ENCODE peak calls at places on chromosomes 6 and 20, in four cellular contexts. One of them, this sample, is unnamed.

GRCh38 chr6:21740719-21741118 is 147.2 kb downstream of the SOX4 start:
- DNase-seq in NAMALWA: no peak
- DNase-seq in HT-29: no peak
- DNase-seq in upper lobe of right lung: no peak
- DNase-seq in this sample: no peak

GRCh38 chr6:163170294-163170883 is 244.1 kb upstream of the QKI start:
- DNase-seq in NAMALWA: peak; percentile 81
- DNase-seq in HT-29: peak; percentile 46
- DNase-seq in upper lobe of right lung: no peak
- DNase-seq in this sample: peak; percentile 66

GRCh38 chr6:11615214-11615602 is 77.7 kb downstream of the TMEM170B start:
- DNase-seq in NAMALWA: no peak
- DNase-seq in HT-29: no peak
- DNase-seq in upper lobe of right lung: no peak
- DNase-seq in this sample: no peak

GRCh38 chr6:40996591-40997247 is 42.3 kb downstream of the UNC5CL start:
- DNase-seq in NAMALWA: no peak
- DNase-seq in HT-29: peak; percentile 70
- DNase-seq in upper lobe of right lung: no peak
- DNase-seq in this sample: no peak

GRCh38 chr20:4154958-4155411 is 139.6 kb upstream of the RNF24 start:
- DNase-seq in NAMALWA: no peak
- DNase-seq in HT-29: no peak
- DNase-seq in upper lobe of right lung: peak; percentile 61
- DNase-seq in this sample: peak; percentile 50

GRCh38 chr6:131931063-131931745 is 20.0 kb downstream of the CCN2 start:
- DNase-seq in NAMALWA: no peak
- DNase-seq in HT-29: no peak
- DNase-seq in upper lobe of right lung: no peak
- DNase-seq in this sample: no peak

GRCh38 chr6:26194329-26194701 is 107.1 kb downstream of the HFE start:
- DNase-seq in NAMALWA: peak; percentile 57
- DNase-seq in HT-29: no peak
- DNase-seq in upper lobe of right lung: no peak
- DNase-seq in this sample: no peak

GRCh38 chr6:32692019-32692418 is 25.6 kb upstream of the HLA-DQB1 start:
- DNase-seq in NAMALWA: peak; percentile 78
- DNase-seq in HT-29: peak; percentile 26
- DNase-seq in upper lobe of right lung: no peak
- DNase-seq in this sample: peak; percentile 84

GRCh38 chr6:32137454-32137853 is 7.4 kb upstream of the FKBPL start:
- DNase-seq in NAMALWA: no peak
- DNase-seq in HT-29: no peak
- DNase-seq in upper lobe of right lung: no peak
- DNase-seq in this sample: no peak

GRCh38 chr20:10855031-10855430 is 181.2 kb upstream of the JAG1 start:
- DNase-seq in NAMALWA: no peak
- DNase-seq in HT-29: no peak
- DNase-seq in upper lobe of right lung: no peak
- DNase-seq in this sample: no peak

GRCh38 chr6:22631101-22631500 is 61.7 kb downstream of the HDGFL1 start:
- DNase-seq in NAMALWA: no peak
- DNase-seq in HT-29: no peak
- DNase-seq in upper lobe of right lung: no peak
- DNase-seq in this sample: no peak

GRCh38 chr20:33351696-33352095 is 49.6 kb downstream of the CDK5RAP1 start:
- DNase-seq in NAMALWA: no peak
- DNase-seq in HT-29: no peak
- DNase-seq in upper lobe of right lung: peak; percentile 9
- DNase-seq in this sample: no peak